ENCODE peak calls at places on chromosomes 5 and 9, in five cellular contexts. K is aorta, W is WERI-Rb-1, S is A549, U is psoas muscle. E is an unnamed sample.

GRCh38 chr5:58937031-58937681 is 354.3 kb downstream of the RAB3C start:
- DNase-seq in K (no peak), W (no peak), S (no peak), U (no peak), E (no peak)

GRCh38 chr5:93279292-93279974 is 301.6 kb downstream of the NR2F1-AS1 start:
- DNase-seq in K (no peak), W (no peak), S (no peak), U (no peak), E (no peak)

GRCh38 chr5:37251673-37252072 is 2.5 kb upstream of the CPLANE1 start:
- DNase-seq in K (no peak), W (no peak), S (no peak), U (no peak), E (no peak)

GRCh38 chr5:104062495-104063377 is 500.1 kb upstream of the NUDT12 start:
- DNase-seq in K (no peak), W (no peak), S (no peak), U (no peak), E (no peak)

GRCh38 chr5:136984772-136985455 is 514.2 kb downstream of the SPOCK1 start:
- DNase-seq in K (no peak), W (no peak), S (no peak), U (no peak), E (no peak)

GRCh38 chr9:121281614-121282291 is 13.8 kb downstream of the GSN start:
- DNase-seq in K (peak; percentile 89), W (peak; percentile 46), S (peak; percentile 71), U (peak; percentile 76), E (peak; percentile 92)

GRCh38 chr5:122723606-122724352 is 51.1 kb upstream of the SNX2 start:
- DNase-seq in K (no peak), W (no peak), S (no peak), U (no peak), E (no peak)

GRCh38 chr9:38110476-38110875 is 41.4 kb upstream of the SHB start:
- DNase-seq in K (peak; percentile 5), W (no peak), S (no peak), U (no peak), E (no peak)

GRCh38 chr9:132743886-132744544 is 73.8 kb downstream of the GTF3C4 start:
- DNase-seq in K (peak; percentile 55), W (peak; percentile 28), S (no peak), U (no peak), E (no peak)

GRCh38 chr5:61303348-61303747 is 28.7 kb upstream of the ZSWIM6 start:
- DNase-seq in K (no peak), W (no peak), S (no peak), U (no peak), E (no peak)

GRCh38 chr9:2000314-2000713 is 14.8 kb upstream of the SMARCA2 start:
- DNase-seq in K (no peak), W (no peak), S (no peak), U (no peak), E (no peak)

GRCh38 chr5:146756546-146756945 is 122.0 kb downstream of the PPP2R2B start:
- DNase-seq in K (no peak), W (no peak), S (no peak), U (no peak), E (no peak)

DNA sequence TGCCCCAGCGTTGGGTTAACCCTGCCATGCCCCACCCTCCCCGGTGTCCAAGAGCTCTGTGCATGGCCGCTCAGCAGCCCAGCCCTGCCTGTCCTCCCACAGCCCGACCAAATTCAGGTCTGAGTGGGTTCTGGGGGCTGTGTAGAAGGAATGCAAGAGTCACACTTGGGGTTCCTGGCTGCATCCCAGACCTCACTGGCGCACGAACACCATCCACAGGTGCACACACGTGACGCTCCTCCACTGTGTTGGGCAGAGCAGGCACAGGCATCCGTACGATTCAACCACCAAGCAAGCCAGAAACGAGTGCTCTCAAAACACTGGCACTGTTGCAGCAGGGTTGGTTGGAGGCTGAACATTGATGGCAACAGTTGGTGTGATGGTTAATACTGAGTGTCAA is 93.9 kb downstream of the OLFM1 start:
- DNase-seq in K (no peak), W (no peak), S (no peak), U (no peak), E (no peak)
- H3K27ac ChIP-seq in K (no peak overlapping the region), W (no peak overlapping the region), S (no peak overlapping the region), U (no peak overlapping the region), E (no peak overlapping the region)

DNA sequence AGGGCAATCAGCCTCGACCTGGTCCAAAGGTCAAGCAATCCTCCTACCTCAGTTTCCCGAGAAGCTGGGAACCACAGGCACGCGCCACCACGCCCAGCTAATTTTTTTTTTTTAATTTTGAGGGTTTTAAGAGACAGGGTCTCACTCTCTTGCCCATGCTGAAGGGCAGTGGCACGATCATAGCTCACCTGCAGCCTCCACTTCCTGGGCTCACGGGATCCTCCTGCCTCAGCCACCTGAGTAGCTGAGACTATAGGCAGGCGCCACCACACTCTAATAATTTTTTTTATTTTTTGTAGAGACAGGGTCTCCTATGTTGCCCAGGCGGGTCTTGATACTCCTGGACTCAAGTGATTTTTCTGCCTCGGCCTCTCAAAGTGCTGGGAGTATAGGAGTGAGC is 1.6 kb downstream of the UIMC1 start:
- DNase-seq in K (no peak), W (no peak), S (no peak), U (no peak), E (no peak)
- H3K4me3 ChIP-seq in K (no peak overlapping the region), W (peak overlapping the region; percentile 81), S (peak overlapping the region; percentile 94), U (peak overlapping the region; percentile 100), E (peak overlapping the region; percentile 91)

DNA sequence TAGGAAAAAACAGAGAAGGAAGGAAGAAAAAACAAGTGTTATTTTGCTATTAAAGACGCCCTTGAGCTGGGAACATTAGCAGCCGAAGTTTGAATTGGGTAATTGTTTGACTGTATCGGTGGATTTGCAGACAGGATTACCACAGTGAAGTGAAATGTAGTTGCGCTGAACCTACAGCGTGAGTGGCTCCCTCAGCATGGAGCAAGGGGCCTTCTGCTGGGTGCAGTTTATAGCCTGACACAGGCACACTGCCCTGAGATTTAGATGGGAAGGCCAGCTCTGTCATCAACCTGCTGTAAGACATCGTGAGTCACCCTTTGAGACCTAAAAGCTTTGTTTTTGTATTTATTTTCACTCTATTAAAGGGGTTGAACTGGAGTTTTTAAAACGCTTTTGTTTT is 136.2 kb downstream of the ASTN2 start:
- DNase-seq in K (no peak), W (peak; percentile 74), S (no peak), U (no peak), E (no peak)
- H3K27ac ChIP-seq in K (no peak overlapping the region), W (peak overlapping the region; percentile 71), S (no peak overlapping the region), U (no peak overlapping the region), E (no peak overlapping the region)

GRCh38 chr5:56816546-56817081 is 1.3 kb downstream of the MAP3K1 start:
- DNase-seq in K (peak; percentile 86), W (peak; percentile 35), S (peak; percentile 57), U (peak; percentile 57), E (peak; percentile 63)

GRCh38 chr5:56819027-56819881 is 3.9 kb downstream of the MAP3K1 start:
- DNase-seq in K (no peak), W (no peak), S (no peak), U (no peak), E (no peak)

GRCh38 chr5:56817306-56817986 is 2.1 kb downstream of the MAP3K1 start:
- DNase-seq in K (no peak), W (no peak), S (no peak), U (no peak), E (no peak)

GRCh38 chr5:56815657-56816545 is 552 bp downstream of the MAP3K1 start:
- DNase-seq in K (peak; percentile 81), W (peak; percentile 28), S (peak; percentile 55), U (peak; percentile 41), E (peak; percentile 32)

DNA sequence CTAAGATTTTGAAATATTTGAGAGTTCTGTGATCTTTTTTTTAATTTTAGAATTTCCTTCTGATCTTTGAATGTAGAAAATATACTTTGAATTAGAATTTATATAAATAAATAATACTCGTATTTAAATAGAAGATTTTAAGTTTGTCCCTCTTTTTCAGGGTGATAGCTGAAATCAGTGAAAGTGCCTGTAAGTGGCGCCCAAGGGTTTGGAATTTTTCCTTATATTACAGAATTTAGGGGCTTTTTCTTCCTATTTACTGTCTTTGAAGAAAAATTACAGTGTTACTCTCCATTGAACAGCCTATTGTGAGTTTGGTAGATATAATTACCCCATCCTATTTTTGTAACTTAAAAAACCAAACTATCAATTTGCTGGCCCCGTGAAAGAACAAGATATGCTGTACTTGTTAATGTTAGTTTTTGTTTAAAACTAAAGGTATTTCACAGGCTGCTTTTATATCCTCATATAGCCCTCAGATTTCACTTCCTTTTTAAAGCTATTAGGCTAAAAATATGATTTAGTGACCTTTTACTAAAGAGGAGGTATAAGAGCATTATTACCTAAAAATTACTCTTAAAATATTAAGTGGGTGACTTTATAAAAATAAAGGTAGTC is 3.2 kb downstream of the MAP3K1 start:
- DNase-seq in K (no peak), W (no peak), S (no peak), U (no peak), E (no peak)
- H3K4me3 ChIP-seq in K (no peak overlapping the region), W (no peak overlapping the region), S (no peak overlapping the region), U (peak overlapping the region; percentile 75), E (no peak overlapping the region)

DNA sequence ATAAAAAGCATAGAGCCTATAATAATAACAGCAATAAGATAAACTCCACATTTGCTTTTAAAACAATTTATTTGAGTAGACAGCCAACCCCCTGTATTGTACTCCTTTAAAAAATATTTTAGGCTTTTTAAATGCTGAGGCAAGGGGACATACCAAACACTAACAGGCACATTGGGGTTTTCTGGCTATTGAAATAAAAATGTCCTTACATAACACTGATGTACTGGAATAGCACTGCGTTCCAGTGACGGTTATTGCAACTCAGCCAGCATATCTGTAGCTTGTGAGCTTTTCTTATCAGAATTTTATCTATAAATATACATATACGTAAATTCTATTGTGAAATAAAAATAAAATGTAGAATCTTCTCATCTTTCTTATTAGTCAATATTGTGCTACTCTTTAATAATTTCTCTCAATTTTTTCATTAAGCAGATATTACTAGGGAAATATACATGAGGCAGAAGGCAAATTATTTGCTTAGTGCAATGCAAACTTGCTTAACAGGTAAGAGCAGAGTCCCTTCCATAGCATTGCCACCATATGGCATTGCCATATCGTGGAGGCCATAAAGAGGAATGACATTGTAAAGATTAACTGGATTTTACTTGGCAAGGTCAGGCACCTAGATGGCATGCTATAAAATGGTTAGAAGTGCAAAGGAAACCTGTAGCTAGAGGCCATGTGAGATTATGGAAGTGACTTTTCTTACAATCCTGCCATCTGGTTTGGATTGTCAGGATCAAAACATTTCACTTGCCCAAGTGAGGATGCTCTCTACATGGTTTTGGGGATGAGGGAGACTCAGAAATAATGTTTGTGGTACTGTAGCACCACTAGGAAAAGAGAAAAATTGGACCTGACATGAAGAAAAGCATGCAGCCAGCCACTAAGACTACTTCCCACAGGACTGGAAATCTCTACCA is 94.8 kb upstream of the CDKN2B start:
- DNase-seq in K (no peak), W (no peak), S (no peak), U (no peak), E (no peak)
- H3K27ac ChIP-seq in K (no peak overlapping the region), W (no peak overlapping the region), S (no peak overlapping the region), U (peak overlapping the region; percentile 81), E (peak overlapping the region; percentile 65)

DNA sequence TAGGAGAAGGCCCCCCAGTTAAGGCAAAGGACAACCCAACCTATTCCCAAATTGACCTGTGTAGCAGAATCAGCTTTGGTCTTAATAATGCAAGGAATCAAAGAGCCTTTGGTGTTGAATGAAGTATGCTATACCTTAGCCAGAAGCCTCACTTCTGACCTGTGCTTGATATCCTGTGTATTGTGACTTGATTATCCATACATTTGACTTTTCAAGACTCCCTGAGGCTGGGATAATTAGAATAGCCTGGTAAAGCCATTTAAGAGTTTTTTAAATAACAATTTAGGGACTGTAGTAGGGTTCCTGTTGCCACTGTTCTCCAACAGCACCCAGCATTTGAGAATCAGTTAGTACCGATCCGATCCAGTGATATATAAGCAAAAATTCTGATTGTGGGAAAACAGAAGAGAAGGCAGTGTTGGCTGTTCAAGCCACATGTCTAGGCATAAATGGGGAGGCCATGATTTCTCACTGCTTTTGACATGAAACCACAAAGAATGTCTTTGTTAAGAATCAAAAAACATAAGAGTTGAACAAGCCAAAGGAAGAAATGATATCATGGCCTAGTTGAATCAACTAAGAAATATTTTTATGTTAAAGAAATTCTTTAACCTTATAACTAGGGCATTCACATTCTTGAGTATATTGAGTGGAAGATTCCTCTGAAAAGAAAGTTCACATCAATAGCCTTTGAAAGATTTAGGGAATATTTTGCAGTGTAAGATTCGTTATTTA is 98.9 kb downstream of the F2RL2 start:
- DNase-seq in K (no peak), W (no peak), S (no peak), U (no peak), E (no peak)
- H3K4me3 ChIP-seq in K (no peak overlapping the region), W (no peak overlapping the region), S (no peak overlapping the region), U (no peak overlapping the region), E (no peak overlapping the region)

E was measured in heart left ventricle.